ENCODE peak calls at places on chromosomes 1 and 21, in seven cellular contexts. W is hepatocyte, C is prostate gland, H is pancreas, E is left ventricle myocardium inferior, A is A549, F is astrocyte of the spinal cord. R is an unnamed sample.

GRCh38 chr1:179816196-179816960 is 61.2 kb downstream of the TOR1AIP2 start:
- DNase-seq in E (peak; percentile 68), A (no peak), C (no peak), W (peak; percentile 40), F (peak; percentile 45), H (no peak), R (no peak)

GRCh38 chr1:167922023-167922422 is 8.1 kb upstream of the ADCY10 start:
- DNase-seq in H (no peak), W (no peak), F (peak; percentile 30), C (no peak), A (no peak), E (no peak), R (no peak)

GRCh38 chr1:6800728-6801127 is 15.5 kb downstream of the CAMTA1 start:
- DNase-seq in E (no peak), H (no peak), W (no peak), F (peak; percentile 28), A (no peak), C (no peak), R (no peak)

GRCh38 chr1:185843971-185844370 is 109.8 kb downstream of the HMCN1 start:
- DNase-seq in E (no peak), A (no peak), H (no peak), C (no peak), F (no peak), W (no peak), R (no peak)

GRCh38 chr1:168110896-168111545 is 25.7 kb downstream of the GPR161 start:
- DNase-seq in C (no peak), W (no peak), H (no peak), F (no peak), E (no peak), A (no peak), R (no peak)

GRCh38 chr1:230917284-230918135 is 49.2 kb upstream of the C1orf198 start:
- DNase-seq in H (peak; percentile 71), W (peak; percentile 92), A (peak; percentile 48), F (peak; percentile 68), E (peak; percentile 63), C (peak; percentile 53), R (peak; percentile 84)

GRCh38 chr1:206834711-206835110 is 30.7 kb upstream of the IL20 start:
- DNase-seq in W (no peak), E (no peak), H (no peak), C (no peak), F (no peak), A (no peak), R (peak; percentile 44)

GRCh38 chr1:56025942-56026341 is 553.4 kb downstream of the PLPP3 start:
- DNase-seq in E (no peak), H (no peak), A (no peak), W (peak; percentile 29), F (no peak), C (no peak), R (no peak)

GRCh38 chr21:16180613-16181012 is 450.8 kb downstream of the USP25 start:
- DNase-seq in A (no peak), C (no peak), E (no peak), H (no peak), W (no peak), F (no peak), R (no peak)

GRCh38 chr1:54854376-54855020 is 32.5 kb downstream of the DHCR24 start:
- DNase-seq in A (no peak), W (peak; percentile 2), H (no peak), C (no peak), F (no peak), E (no peak), R (no peak)

GRCh38 chr21:28385845-28386244 is 606.8 kb downstream of the LTN1 start:
- DNase-seq in C (no peak), A (no peak), W (no peak), E (no peak), H (no peak), F (no peak), R (no peak)

GRCh38 chr1:203167026-203167912 is 8.4 kb downstream of the MYBPH start:
- DNase-seq in W (no peak), F (no peak), H (no peak), A (no peak), C (no peak), E (no peak), R (no peak)

GRCh38 chr1:235776396-235776795 is 90.3 kb downstream of the LYST start:
- DNase-seq in A (no peak), F (no peak), W (no peak), H (no peak), C (no peak), E (no peak), R (no peak)

GRCh38 chr1:8747879-8748825 is 69.3 kb downstream of the RERE start:
- DNase-seq in H (no peak), F (no peak), E (no peak), C (no peak), A (no peak), W (no peak), R (no peak)

GRCh38 chr1:222331340-222331739 is 216.6 kb downstream of the HHIPL2 start:
- DNase-seq in E (no peak), H (no peak), W (peak; percentile 53), C (no peak), A (no peak), F (peak; percentile 72), R (no peak)

GRCh38 chr1:40693425-40693824 is 1.9 kb downstream of the NFYC start:
- DNase-seq in H (no peak), A (no peak), F (no peak), W (no peak), E (no peak), C (no peak), R (no peak)
- H3K4me3 ChIP-seq in H (no peak overlapping the region), A (no peak overlapping the region), F (no peak overlapping the region), W (no peak overlapping the region), E (no peak overlapping the region), C (no peak overlapping the region), R (no peak overlapping the region)

GRCh38 chr1:200670215-200671118 is 760 bp upstream of the DDX59 start:
- DNase-seq in A (peak; percentile 67), F (peak; percentile 79), W (peak; percentile 59), H (peak; percentile 21), E (no peak), C (peak; percentile 53), R (peak; percentile 39)

GRCh38 chr1:200666309-200666708 is 3.4 kb downstream of the DDX59 start:
- DNase-seq in E (no peak), F (no peak), A (no peak), W (no peak), C (no peak), H (no peak), R (no peak)

GRCh38 chr1:200669314-200670214 is at the start of gene DDX59:
- DNase-seq in W (peak; percentile 97), A (peak; percentile 95), C (peak; percentile 94), H (peak; percentile 96), F (peak; percentile 99), E (peak; percentile 97), R (peak; percentile 95)

GRCh38 chr1:200671235-200671786 is 1.6 kb upstream of the DDX59 start:
- DNase-seq in A (no peak), H (no peak), C (no peak), W (no peak), E (no peak), F (no peak), R (no peak)

GRCh38 chr1:200668514-200669313 is 993 bp downstream of the DDX59 start:
- DNase-seq in A (no peak), C (no peak), H (no peak), W (peak; percentile 20), F (no peak), E (no peak), R (no peak)
- H3K4me3 ChIP-seq in A (peak overlapping the region; percentile 60), C (peak overlapping the region; percentile 88), H (peak overlapping the region; percentile 95), W (peak overlapping the region; percentile 65), F (peak overlapping the region; percentile 69), E (peak overlapping the region; percentile 93), R (no peak overlapping the region)

DNA sequence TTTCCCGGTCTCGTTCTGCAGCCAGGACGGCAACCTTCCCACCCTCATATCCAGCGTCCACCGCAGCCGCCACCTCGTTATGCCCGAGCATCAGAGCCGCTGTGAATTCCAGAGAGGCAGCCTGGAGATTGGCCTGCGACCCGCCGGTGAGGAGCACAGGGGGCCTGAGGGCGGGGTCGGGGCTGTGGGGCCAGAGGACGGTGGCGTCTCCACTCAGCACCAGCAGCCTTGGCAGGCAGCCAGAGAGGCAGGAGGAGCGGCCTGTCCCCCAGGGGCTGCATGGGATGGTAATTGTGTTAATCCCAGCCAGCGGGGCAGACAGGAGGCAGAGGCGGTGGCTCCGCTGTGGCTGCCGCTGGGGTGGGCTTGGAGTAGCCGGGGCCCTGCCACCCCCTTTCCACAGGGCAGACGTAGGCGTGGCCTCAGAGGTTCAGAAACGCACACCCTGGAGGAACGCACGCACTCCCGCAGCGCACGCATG is 12.1 kb downstream of the SAMD11 start:
- DNase-seq in E (no peak), F (no peak), C (no peak), A (no peak), W (peak; percentile 80), H (no peak), R (no peak)
- H3K4me3 ChIP-seq in E (peak overlapping the region; percentile 4), F (no peak overlapping the region), C (no peak overlapping the region), A (no peak overlapping the region), W (no peak overlapping the region), H (no peak overlapping the region), R (no peak overlapping the region)

GRCh38 chr1:66282343-66282852 is 251.6 kb upstream of the SGIP1 start:
- DNase-seq in W (no peak), A (no peak), E (no peak), H (no peak), C (no peak), F (peak; percentile 77), R (no peak)
- H3K4me3 ChIP-seq in W (no peak overlapping the region), A (no peak overlapping the region), E (no peak overlapping the region), H (no peak overlapping the region), C (no peak overlapping the region), F (no peak overlapping the region), R (no peak overlapping the region)

GRCh38 chr1:17282836-17283235 is 25.2 kb upstream of the PADI4 start:
- DNase-seq in C (no peak), F (no peak), H (no peak), E (no peak), A (no peak), W (no peak), R (no peak)
- H3K4me3 ChIP-seq in C (no peak overlapping the region), F (no peak overlapping the region), H (no peak overlapping the region), E (no peak overlapping the region), A (no peak overlapping the region), W (no peak overlapping the region), R (no peak overlapping the region)

R was measured in lung.